ENCODE peak calls at places on chromosomes 3 and 15, in nine cellular contexts. M, J, A, O, K, C, B, E and Z are unnamed samples.

GRCh38 chr3:152970851-152971250 is 135.9 kb downstream of the P2RY1 start:
- DNase-seq in A (no peak), J (no peak), K (no peak), C (no peak), B (no peak), O (no peak), M (no peak), E (no peak), Z (no peak)

GRCh38 chr3:40642812-40643211 is 118.1 kb downstream of the ZNF621 start:
- DNase-seq in E (no peak), C (no peak), A (no peak), B (no peak), M (no peak), J (no peak), K (no peak), O (no peak), Z (no peak)

GRCh38 chr3:196207833-196208607 is 3.2 kb downstream of the ZDHHC19 start:
- DNase-seq in A (no peak), B (no peak), E (peak), K (peak), M (no peak), O (peak), J (no peak), C (peak), Z (peak)

GRCh38 chr15:58086479-58086878 is 21.0 kb upstream of the ALDH1A2 start:
- DNase-seq in J (no peak), C (peak), K (no peak), A (no peak), O (peak), M (peak), B (peak), E (no peak), Z (no peak)

GRCh38 chr3:108150200-108150599 is 59.4 kb upstream of the CD47 start:
- DNase-seq in B (no peak), O (no peak), A (no peak), C (no peak), K (peak), E (no peak), M (no peak), J (no peak), Z (no peak)

GRCh38 chr3:110031975-110032374 is 694.6 kb upstream of the DPPA4 start:
- DNase-seq in C (no peak), K (no peak), A (no peak), J (no peak), M (no peak), B (no peak), E (no peak), O (no peak), Z (no peak)

GRCh38 chr15:56733131-56734012 is at the start of gene ZNF280D:
- DNase-seq in J (peak), K (peak), M (peak), A (peak), O (peak), B (peak), E (peak), C (peak), Z (peak)

GRCh38 chr3:156483961-156484787 is 70.7 kb downstream of the SSR3 start:
- DNase-seq in E (peak), M (peak), J (peak), A (peak), O (peak), B (peak), K (peak), C (peak), Z (peak)

GRCh38 chr15:93250212-93250611 is 161.2 kb upstream of the RGMA start:
- DNase-seq in O (no peak), B (no peak), E (no peak), A (no peak), M (no peak), K (no peak), J (no peak), C (no peak), Z (no peak)

GRCh38 chr15:35741395-35741794 is 195.4 kb upstream of the DPH6 start:
- DNase-seq in E (no peak), O (no peak), C (no peak), B (no peak), A (no peak), M (no peak), K (no peak), J (no peak), Z (no peak)

GRCh38 chr15:66454143-66454542 is 43.4 kb downstream of the SNAPC5 start:
- DNase-seq in E (no peak), A (no peak), B (peak), M (no peak), K (no peak), J (no peak), O (peak), C (peak), Z (no peak)

GRCh38 chr3:197224034-197224444 is 74.4 kb downstream of the DLG1 start:
- DNase-seq in J (peak), A (peak), B (peak), K (peak), M (peak), O (peak), C (peak), E (peak), Z (peak)

GRCh38 chr15:83582386-83582785 is 71.5 kb upstream of the ADAMTSL3 start:
- DNase-seq in J (no peak), K (no peak), M (no peak), B (peak), C (peak), E (no peak), A (peak), O (no peak), Z (no peak)

GRCh38 chr3:37887062-37887461 is 25.4 kb downstream of the CTDSPL start:
- DNase-seq in C (no peak), M (no peak), J (no peak), O (no peak), K (no peak), B (no peak), A (no peak), E (no peak), Z (no peak)

GRCh38 chr15:40283615-40284306 is 897 bp upstream of the ANKRD63 start:
- DNase-seq in C (no peak), M (no peak), K (no peak), E (no peak), O (no peak), A (no peak), B (no peak), J (no peak), Z (no peak)

GRCh38 chr3:76753599-76753998 is 286.3 kb upstream of the ROBO2 start:
- DNase-seq in M (no peak), O (peak), C (peak), K (no peak), E (peak), J (no peak), A (no peak), B (peak), Z (no peak)

DNA sequence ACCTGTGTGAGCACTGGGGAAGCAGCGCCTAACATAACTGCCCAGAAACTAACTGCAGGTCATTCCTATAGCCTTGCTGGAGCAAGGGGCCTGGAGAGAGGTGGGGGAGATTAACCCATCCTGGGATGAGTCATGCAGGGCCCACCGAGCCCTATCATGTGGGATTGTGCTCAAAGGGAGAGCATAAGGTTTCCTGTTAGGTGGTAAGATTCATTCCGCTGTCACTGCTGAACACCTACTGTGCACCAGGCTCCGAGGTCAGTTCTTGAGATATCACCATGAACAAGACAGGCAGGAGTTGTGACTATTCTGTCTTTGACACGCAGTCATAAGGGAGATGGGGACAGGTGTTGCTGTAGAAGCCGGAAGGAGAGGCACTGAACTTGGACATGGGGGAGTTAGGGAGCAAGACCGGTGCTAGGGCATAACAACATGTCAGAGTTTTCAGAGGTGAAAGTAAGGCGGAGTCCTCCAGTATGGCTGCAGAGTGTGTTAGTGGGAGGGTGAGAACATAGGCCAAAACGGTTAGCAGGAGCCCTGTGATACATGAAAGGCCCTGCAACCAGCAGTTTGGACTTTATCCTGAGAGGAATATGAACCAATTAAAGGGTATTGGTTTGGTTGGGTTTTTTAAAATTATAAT is 2.4 kb downstream of the SLC25A38 start:
- DNase-seq in J (no peak), M (no peak), C (no peak), O (no peak), K (peak), B (no peak), A (no peak), E (peak), Z (no peak)
- H3K4me3 ChIP-seq in J (no peak), M (no peak), C (no peak), O (no peak), K (peak), B (no peak), A (no peak), E (no peak), Z (peak)

DNA sequence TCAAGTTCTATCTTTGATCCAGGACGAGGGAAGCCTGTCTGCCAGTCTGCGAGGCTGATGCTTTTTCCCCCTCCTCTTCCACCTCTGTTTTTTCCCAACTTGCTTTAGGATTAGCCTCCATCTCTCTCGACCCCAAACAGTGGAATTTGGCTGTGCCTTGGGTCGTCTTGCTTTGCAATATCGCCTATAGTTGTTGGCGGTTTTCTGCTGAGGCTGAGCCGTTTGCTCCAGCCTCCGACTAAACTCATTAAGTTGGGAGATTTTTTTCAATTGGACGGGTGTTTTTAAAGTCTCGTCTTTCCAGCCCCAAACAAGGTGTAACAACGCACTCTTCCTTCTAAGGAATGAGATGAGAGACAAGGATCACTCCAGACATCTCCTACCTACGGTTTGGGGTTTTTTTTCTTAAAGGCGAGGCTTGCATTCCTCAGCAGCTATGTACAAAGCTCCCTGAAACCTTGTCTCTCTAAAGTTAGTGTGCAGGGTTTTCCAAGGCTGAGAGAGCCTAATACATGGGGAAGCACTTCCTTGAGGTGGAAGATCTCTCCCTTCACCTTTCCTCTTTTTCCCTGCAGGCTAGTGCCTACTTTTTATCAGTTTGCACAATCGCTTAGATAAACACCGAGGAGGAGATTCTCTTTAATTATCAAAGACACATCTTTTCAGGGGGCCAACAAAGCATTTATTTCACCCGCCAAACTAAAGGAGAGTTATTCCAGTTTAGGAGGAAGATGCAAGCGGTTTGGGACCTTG is 4.7 kb upstream of the NR2F2 start:
- DNase-seq in J (no peak), B (peak), E (peak), A (peak), K (peak), C (peak), M (peak), O (peak), Z (no peak)
- H2AFZ ChIP-seq in J (no peak), B (peak), E (no peak), A (no peak), K (peak), C (peak), M (no peak), O (peak), Z (no peak)

GRCh38 chr3:178752843-178753242 is 216.6 kb downstream of the KCNMB2 start:
- DNase-seq in E (no peak), B (no peak), J (no peak), A (no peak), O (no peak), C (no peak), K (no peak), M (no peak), Z (no peak)
- H3K4me3 ChIP-seq in E (no peak), B (no peak), J (no peak), A (no peak), O (no peak), C (no peak), K (no peak), M (no peak), Z (no peak)

GRCh38 chr3:71583569-71584215 is at the start of gene FOXP1:
- DNase-seq in E (peak), B (peak), M (peak), J (peak), A (peak), C (peak), K (peak), O (peak), Z (peak)
- H2AFZ ChIP-seq in E (peak), B (peak), M (peak), J (peak), A (peak), C (peak), K (peak), O (peak), Z (peak)

GRCh38 chr15:101488300-101489164 is 975 bp downstream of the PCSK6 start:
- DNase-seq in K (no peak), C (no peak), O (no peak), E (no peak), A (no peak), M (no peak), J (no peak), B (no peak), Z (no peak)
- H3K4me3 ChIP-seq in K (peak), C (no peak), O (no peak), E (no peak), A (no peak), M (no peak), J (peak), B (no peak), Z (no peak)

GRCh38 chr15:48962662-48963523 is 826 bp downstream of the SHC4 start:
- DNase-seq in B (peak), M (peak), A (no peak), O (peak), E (peak), K (no peak), J (no peak), C (peak), Z (no peak)
- H2AFZ ChIP-seq in B (peak), M (peak), A (peak), O (peak), E (peak), K (peak), J (peak), C (peak), Z (no peak)

DNA sequence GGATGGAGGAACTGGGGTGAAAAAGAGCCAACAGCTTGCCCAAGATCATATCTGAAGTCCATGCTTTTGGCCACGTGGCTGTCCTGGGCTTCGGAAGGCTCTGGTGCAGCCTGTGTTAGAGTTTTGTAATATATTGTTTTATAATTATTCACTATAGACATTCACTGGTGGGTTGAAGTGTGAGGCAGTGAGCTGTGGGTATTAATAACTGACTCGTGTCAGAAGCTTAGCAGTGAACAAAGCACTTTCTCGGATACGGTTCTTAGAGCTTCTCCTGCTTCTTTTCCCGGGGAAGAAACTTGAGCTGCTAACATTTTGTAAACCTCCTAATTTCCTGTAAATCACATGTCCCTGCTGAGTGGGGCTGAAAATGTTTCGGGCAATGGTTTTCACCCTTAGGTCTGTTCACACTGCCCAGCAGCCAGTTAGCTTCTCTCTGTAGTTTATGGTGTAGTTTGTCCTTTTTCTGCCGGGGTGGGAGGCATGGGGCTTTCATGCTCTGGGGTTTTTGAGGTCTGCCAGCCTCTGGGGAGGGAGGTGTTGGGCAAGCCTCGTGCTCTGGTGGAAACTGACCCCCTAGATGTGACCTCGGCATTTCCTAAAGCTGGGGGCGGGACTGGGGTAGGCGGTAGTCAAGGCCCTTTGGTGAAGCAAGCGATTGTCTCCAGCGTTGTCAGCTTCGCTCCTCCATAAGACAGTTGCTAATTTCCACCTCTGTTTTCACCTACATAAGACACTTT is 1.7 kb downstream of the MRAS start:
- DNase-seq in K (no peak), O (peak), A (no peak), E (peak), M (peak), C (peak), B (peak), J (no peak), Z (no peak)
- H3K4me3 ChIP-seq in K (no peak), O (peak), A (no peak), E (peak), M (no peak), C (peak), B (peak), J (no peak), Z (no peak)

GRCh38 chr15:51314391-51315337 is 23.7 kb downstream of the CYP19A1 start:
- DNase-seq in M (no peak), B (no peak), E (no peak), J (no peak), A (no peak), C (no peak), K (no peak), O (no peak), Z (no peak)
- H2AFZ ChIP-seq in M (no peak), B (no peak), E (no peak), J (no peak), A (no peak), C (no peak), K (no peak), O (no peak), Z (no peak)

DNA sequence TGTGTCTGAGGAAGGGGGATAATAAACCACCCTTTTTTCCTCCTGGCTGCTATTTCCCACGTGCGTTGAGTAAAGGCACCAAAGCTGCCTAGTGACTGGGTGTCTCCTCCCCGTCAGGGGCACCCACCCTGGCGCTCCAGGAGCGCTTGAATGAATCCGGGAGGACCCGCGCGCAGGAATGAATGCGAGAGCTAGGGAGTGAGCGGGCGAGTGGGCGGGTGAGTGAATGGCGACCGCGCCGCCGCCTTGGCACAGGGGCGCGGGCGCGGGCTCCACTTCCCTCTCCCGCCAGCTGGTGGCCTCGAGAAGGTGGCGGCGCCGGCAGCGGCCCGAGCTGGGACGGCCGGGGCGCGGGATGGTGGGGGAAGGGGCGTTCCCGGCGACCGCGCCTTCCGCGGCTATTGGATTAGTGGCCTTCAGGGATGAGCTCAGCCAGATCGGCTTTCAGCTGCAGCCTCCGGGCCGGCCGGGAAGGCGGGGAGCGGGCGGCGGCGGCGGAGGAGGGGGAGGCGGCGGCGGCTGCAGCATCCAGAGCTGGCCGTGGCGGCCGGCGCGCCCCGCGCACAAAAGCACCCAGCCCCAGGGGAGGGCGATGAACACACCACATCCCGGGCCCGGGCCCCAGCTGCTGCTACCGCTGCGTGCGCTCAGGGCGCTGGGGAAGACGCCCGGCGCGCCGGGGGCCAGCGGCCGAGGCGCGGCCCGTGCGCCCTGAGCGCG is at the start of gene SPSB4:
- DNase-seq in B (peak), K (no peak), C (peak), J (peak), M (peak), O (peak), A (peak), E (peak), Z (no peak)
- H3K4me3 ChIP-seq in B (peak), K (no peak), C (no peak), J (peak), M (no peak), O (peak), A (peak), E (peak), Z (no peak)